ENCODE peak calls at places on chromosomes 5 and 9, in nine cellular contexts. L, C, F, W, V, Z, O, Q and U are unnamed samples.

GRCh38 chr5:132056610-132057497 is 3.6 kb upstream of the IL3 start:
- DNase-seq in L (no peak), C (no peak), F (peak), W (no peak), V (peak), Z (no peak), O (no peak), Q (no peak), U (peak)

GRCh38 chr5:110884005-110884404 is 145.2 kb downstream of the SLC25A46 start:
- DNase-seq in L (no peak), C (no peak), F (no peak), W (no peak), V (no peak), Z (no peak), O (no peak), Q (peak), U (no peak)

GRCh38 chr5:16427572-16427971 is 38.0 kb downstream of the ZNF622 start:
- DNase-seq in L (no peak), C (no peak), F (no peak), W (peak), V (no peak), Z (no peak), O (no peak), Q (no peak), U (no peak)

GRCh38 chr9:110058304-110058953 is 149.5 kb downstream of the C9orf152 start:
- DNase-seq in L (peak), C (peak), F (peak), W (peak), V (no peak), Z (no peak), O (peak), Q (peak), U (peak)

GRCh38 chr5:43514471-43514815 is 505 bp downstream of the C5orf34 start:
- DNase-seq in L (no peak), C (peak), F (no peak), W (peak), V (no peak), Z (peak), O (no peak), Q (peak), U (no peak)

GRCh38 chr5:33148076-33148501 is 292.7 kb upstream of the TARS1 start:
- DNase-seq in L (no peak), C (no peak), F (no peak), W (peak), V (no peak), Z (peak), O (peak), Q (peak), U (no peak)

GRCh38 chr9:71819115-71819739 is 50.9 kb upstream of the CEMIP2 start:
- DNase-seq in L (no peak), C (peak), F (peak), W (peak), V (no peak), Z (no peak), O (peak), Q (peak), U (no peak)

GRCh38 chr9:109907400-109907799 is 127.4 kb downstream of the PALM2AKAP2 start:
- DNase-seq in L (peak), C (no peak), F (no peak), W (no peak), V (no peak), Z (no peak), O (peak), Q (peak), U (no peak)

GRCh38 chr9:103660830-103661229 is 433.3 kb upstream of the SMC2 start:
- DNase-seq in L (no peak), C (no peak), F (no peak), W (no peak), V (no peak), Z (no peak), O (no peak), Q (no peak), U (no peak)

GRCh38 chr5:159099049-159099760 is 511 bp downstream of the EBF1 start:
- DNase-seq in L (peak), C (peak), F (peak), W (peak), V (no peak), Z (no peak), O (no peak), Q (peak), U (peak)

GRCh38 chr9:122446819-122447484 is 30.8 kb downstream of the OR1J1 start:
- DNase-seq in L (no peak), C (no peak), F (no peak), W (no peak), V (no peak), Z (no peak), O (no peak), Q (peak), U (no peak)

GRCh38 chr5:10479226-10479721 is 37.6 kb downstream of the ROPN1L start:
- DNase-seq in L (no peak), C (no peak), F (no peak), W (peak), V (no peak), Z (no peak), O (no peak), Q (peak), U (no peak)

GRCh38 chr5:55851675-55851979 is 470 bp downstream of the IL31RA start:
- DNase-seq in L (no peak), C (no peak), F (no peak), W (no peak), V (no peak), Z (no peak), O (no peak), Q (no peak), U (no peak)

GRCh38 chr5:173808079-173808808 is 79.9 kb upstream of the CPEB4 start:
- DNase-seq in L (no peak), C (no peak), F (no peak), W (no peak), V (no peak), Z (no peak), O (no peak), Q (no peak), U (no peak)

GRCh38 chr5:34521628-34522290 is 134.4 kb upstream of the RAI14 start:
- DNase-seq in L (no peak), C (no peak), F (no peak), W (no peak), V (no peak), Z (no peak), O (no peak), Q (no peak), U (peak)

GRCh38 chr5:85663708-85664031 is 954.1 kb upstream of the COX7C start:
- DNase-seq in L (no peak), C (no peak), F (no peak), W (no peak), V (no peak), Z (no peak), O (no peak), Q (no peak), U (no peak)

GRCh38 chr5:141496038-141496437 is 7.2 kb downstream of the PCDHGC5 start:
- DNase-seq in L (no peak), C (peak), F (no peak), W (no peak), V (no peak), Z (no peak), O (no peak), Q (no peak), U (peak)

GRCh38 chr9:21506910-21507795 is 25.0 kb upstream of the IFNE start:
- DNase-seq in L (no peak), C (no peak), F (no peak), W (peak), V (no peak), Z (peak), O (no peak), Q (peak), U (no peak)

GRCh38 chr9:106653111-106653697 is 209.8 kb upstream of the ZNF462 start:
- DNase-seq in L (no peak), C (no peak), F (no peak), W (no peak), V (no peak), Z (no peak), O (no peak), Q (peak), U (no peak)

GRCh38 chr9:131813116-131813515 is 73.2 kb upstream of the RAPGEF1 start:
- DNase-seq in L (no peak), C (no peak), F (no peak), W (no peak), V (no peak), Z (no peak), O (no peak), Q (peak), U (no peak)